ENCODE peak calls at places on chromosomes 3 and 15, in six cellular contexts. O is T47D; M is NCI-H524 treated with DMSO at 0.1 percent for 48 hours; R is AG04450; H is stimulated activated CD8-positive, alpha-beta memory T cell treated with anti-CD3 and anti-CD28 coated beads, Interleukin-15, amount 100 ng/mL, for 1 hour; F is cerebellum. Q is an unnamed sample.

GRCh38 chr3:188270423-188270972 is 116.5 kb downstream of the LPP start:
- DNase-seq in O (peak; percentile 75), M (no peak), R (peak; percentile 95), H (no peak), F (no peak), Q (no peak)

GRCh38 chr3:195559723-195560409 is 16.7 kb upstream of the PPP1R2 start:
- DNase-seq in O (peak; percentile 66), M (no peak), R (no peak), H (no peak), F (no peak), Q (no peak)

GRCh38 chr3:46389306-46389705 is 17.6 kb downstream of the CCR5AS start:
- DNase-seq in O (no peak), M (no peak), R (no peak), H (no peak), F (no peak), Q (no peak)

GRCh38 chr3:169085827-169086226 is 577.7 kb downstream of the MECOM start:
- DNase-seq in O (peak; percentile 79), M (no peak), R (peak; percentile 84), H (no peak), F (no peak), Q (no peak)

GRCh38 chr3:194497799-194498575 is 11.2 kb upstream of the ATP13A3 start:
- DNase-seq in O (peak; percentile 87), M (no peak), R (no peak), H (no peak), F (no peak), Q (no peak)

GRCh38 chr3:153614563-153614962 is 452.5 kb downstream of the RAP2B start:
- DNase-seq in O (no peak), M (no peak), R (peak; percentile 23), H (no peak), F (no peak), Q (no peak)

GRCh38 chr3:27147215-27147614 is 222.0 kb downstream of the NEK10 start:
- DNase-seq in O (no peak), M (no peak), R (no peak), H (no peak), F (no peak), Q (no peak)

GRCh38 chr15:92625297-92625980 is 30.1 kb downstream of the FAM174B start:
- DNase-seq in O (no peak), M (no peak), R (peak; percentile 16), H (no peak), F (no peak), Q (peak; percentile 56)

Q was measured in GM10248.